ENCODE peak calls at places on chromosomes 2 and 18, in five cellular contexts. L is right cardiac atrium; T is GM23248; C is substantia nigra; U is effector memory CD4-positive, alpha-beta T cell. N is an unnamed sample.

GRCh38 chr2:221629478-221629877 is 57.4 kb upstream of the EPHA4 start:
- DNase-seq in L (no peak), T (peak), C (no peak), U (no peak), N (no peak)

GRCh38 chr18:47175895-47176575 is at the start of gene IER3IP1:
- DNase-seq in L (peak), T (peak), C (peak), U (peak), N (peak)

GRCh38 chr18:36394486-36394885 is 97.0 kb downstream of the FHOD3 start:
- DNase-seq in L (no peak), T (no peak), C (no peak), U (no peak), N (no peak)

GRCh38 chr2:42227491-42227890 is 58.3 kb downstream of the EML4 start:
- DNase-seq in L (no peak), T (no peak), C (no peak), U (no peak), N (no peak)

GRCh38 chr2:120703330-120703994 is 32.2 kb upstream of the GLI2 start:
- DNase-seq in L (no peak), T (peak), C (no peak), U (no peak), N (no peak)

GRCh38 chr2:29802976-29803375 is 118.4 kb downstream of the ALK start:
- DNase-seq in L (no peak), T (peak), C (no peak), U (no peak), N (no peak)

GRCh38 chr2:105789745-105790466 is 45.2 kb downstream of the NCK2 start:
- DNase-seq in L (no peak), T (peak), C (peak), U (peak), N (no peak)

GRCh38 chr2:118667964-118668363 is 179.5 kb downstream of the EN1 start:
- DNase-seq in L (no peak), T (peak), C (no peak), U (no peak), N (no peak)

GRCh38 chr18:49833804-49834203 is 20.5 kb upstream of the ACAA2 start:
- DNase-seq in L (no peak), T (no peak), C (no peak), U (no peak), N (no peak)

GRCh38 chr2:96116879-96117533 is 635 bp upstream of the ADRA2B start:
- DNase-seq in L (peak), T (peak), C (peak), U (peak), N (peak)

GRCh38 chr18:5295231-5295920 is at the start of gene ZBTB14:
- DNase-seq in L (peak), T (peak), C (peak), U (peak), N (peak)

DNA sequence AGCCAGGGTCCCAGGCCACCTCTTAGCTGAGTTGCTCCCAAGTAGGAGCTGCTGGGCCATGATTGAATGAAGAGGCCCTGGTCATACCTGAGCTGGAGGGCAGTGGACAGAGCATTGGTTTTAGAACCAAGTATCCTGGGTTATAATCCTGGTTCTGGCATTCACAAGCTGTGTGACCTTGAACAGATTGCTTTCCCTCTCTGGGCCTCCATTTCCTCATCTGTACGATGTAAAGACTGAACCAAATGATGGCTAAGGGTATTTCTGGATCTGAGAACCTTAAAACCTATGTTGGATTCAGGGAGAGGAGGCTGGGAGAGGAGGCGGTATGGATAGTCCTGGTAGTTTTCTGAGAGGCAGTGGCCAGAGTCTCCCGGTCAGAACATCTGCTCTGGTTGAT is 31.0 kb downstream of the KCNK3 start:
- DNase-seq in L (no peak), T (no peak), C (no peak), U (no peak), N (no peak)
- H3K27ac ChIP-seq in L (peak), T (peak), C (no peak), U (no peak), N (no peak)

GRCh38 chr2:39581866-39582265 is 83.9 kb upstream of the TMEM178A start:
- DNase-seq in L (no peak), T (no peak), C (no peak), U (no peak), N (no peak)

GRCh38 chr2:39587641-39588040 is 78.1 kb upstream of the TMEM178A start:
- DNase-seq in L (no peak), T (no peak), C (no peak), U (no peak), N (no peak)

GRCh38 chr2:39587168-39587567 is 78.5 kb upstream of the TMEM178A start:
- DNase-seq in L (no peak), T (no peak), C (no peak), U (no peak), N (no peak)

GRCh38 chr2:39583781-39584180 is 81.9 kb upstream of the TMEM178A start:
- DNase-seq in L (no peak), T (no peak), C (no peak), U (no peak), N (no peak)

DNA sequence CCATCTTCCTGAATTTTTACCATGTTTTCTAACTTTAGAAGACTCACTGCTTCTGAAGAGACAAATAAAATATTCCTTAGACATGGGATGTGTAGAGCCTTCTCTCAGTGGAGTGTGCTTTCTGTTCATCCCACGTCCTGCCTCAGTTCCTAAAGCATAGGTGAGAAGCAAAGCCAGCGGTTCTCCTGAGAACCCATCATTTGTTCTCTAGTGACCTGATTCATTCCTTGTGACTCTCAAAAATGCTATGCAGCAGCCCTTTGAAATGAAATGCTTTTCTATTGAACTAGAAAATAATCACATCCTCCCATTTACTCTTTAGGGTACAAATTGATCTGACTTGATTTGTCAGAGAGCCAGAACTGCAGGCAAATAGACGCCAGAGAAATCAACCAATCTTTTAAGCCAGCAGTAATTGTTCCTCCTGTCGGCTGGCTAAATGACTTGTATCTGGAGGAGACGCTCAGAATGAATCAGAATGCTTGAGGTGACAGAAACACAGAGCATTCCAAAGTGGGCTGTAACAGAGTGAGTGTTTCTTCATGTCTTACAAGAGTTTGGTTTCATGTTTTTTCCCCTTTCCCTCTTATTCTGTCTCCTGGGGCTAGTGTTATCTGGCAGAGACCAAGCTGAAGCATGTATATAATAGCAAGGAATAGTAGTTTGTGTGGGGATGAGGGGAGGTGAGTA is 81.3 kb upstream of the TMEM178A start:
- DNase-seq in L (no peak), T (peak), C (no peak), U (no peak), N (no peak)
- H3K27ac ChIP-seq in L (no peak), T (no peak), C (no peak), U (no peak), N (no peak)

GRCh38 chr2:219179601-219180465 is 1.8 kb downstream of the RETREG2 start:
- DNase-seq in L (no peak), T (no peak), C (no peak), U (no peak), N (no peak)
- H3K27ac ChIP-seq in L (no peak), T (no peak), C (no peak), U (no peak), N (no peak)

DNA sequence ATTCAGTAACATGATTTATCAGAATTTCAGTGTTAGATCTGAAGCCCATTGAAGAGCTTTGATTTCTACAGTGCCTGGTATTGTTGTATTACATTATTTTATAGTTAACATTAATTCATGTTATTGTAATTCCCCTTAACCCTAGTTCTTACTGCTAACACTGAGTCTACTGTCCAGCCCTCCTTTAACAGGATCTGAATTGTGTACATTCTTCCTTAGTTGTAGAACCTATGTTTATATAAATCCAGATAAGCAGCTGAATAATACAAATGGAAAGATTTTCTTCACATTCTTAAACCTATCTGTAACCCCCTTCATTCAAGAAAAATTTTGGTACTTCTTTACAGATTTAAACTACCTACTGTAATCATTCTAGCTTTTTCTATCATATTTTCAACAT is 14.7 kb downstream of the NDUFAF7 start:
- DNase-seq in L (no peak), T (no peak), C (no peak), U (no peak), N (no peak)
- H3K27ac ChIP-seq in L (no peak), T (no peak), C (no peak), U (no peak), N (no peak)

DNA sequence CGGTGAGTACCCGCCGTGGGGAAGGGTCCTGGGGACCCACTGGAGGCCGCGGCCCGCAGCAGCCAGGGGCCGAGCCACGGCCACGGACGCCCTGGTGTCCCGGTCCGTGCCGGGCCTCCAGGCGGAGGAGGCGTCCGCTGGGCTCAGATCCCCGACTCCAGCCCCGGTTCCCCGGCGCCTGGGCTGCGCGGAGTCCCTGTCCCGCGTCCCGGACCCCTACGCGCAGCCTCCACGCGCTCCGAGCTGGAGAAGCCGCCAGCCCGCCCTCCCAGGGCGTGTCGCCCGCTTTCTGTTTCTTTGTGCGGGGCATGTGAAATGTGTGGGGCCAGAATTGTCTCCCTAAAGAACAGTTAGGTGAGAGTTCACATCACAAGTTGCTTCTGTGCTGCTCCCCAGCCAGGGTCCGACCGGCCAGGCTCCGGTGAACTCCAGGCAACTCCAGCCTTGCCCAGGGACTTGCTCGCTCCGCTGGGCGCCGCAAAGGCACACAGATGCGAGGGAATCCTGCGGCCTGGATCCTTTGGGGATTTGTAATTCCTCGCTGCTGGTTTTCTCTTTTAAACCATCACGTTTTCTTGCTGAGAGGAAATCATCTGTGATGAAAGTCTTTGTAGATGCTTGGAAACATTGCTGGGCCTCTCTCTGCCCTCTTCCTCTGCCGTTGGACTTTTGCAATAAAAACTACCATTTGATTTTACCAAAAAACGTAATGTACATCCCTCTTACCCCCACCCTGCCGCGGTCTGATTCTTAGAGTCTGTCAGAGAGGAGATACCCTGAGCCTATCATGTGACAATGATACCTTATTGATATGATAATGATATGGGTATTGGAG is 570 bp downstream of the GYPC start:
- DNase-seq in L (peak), T (peak), C (no peak), U (no peak), N (peak)
- H3K27ac ChIP-seq in L (peak), T (peak), C (peak), U (peak), N (peak)

GRCh38 chr2:100995309-100996075 is 6.6 kb upstream of the RPL31 start:
- DNase-seq in L (peak), T (no peak), C (no peak), U (no peak), N (no peak)

GRCh38 chr2:101001713-101002561 is at the start of gene RPL31:
- DNase-seq in L (peak), T (peak), C (peak), U (peak), N (peak)

GRCh38 chr2:100998235-100998573 is 3.9 kb upstream of the RPL31 start:
- DNase-seq in L (no peak), T (peak), C (no peak), U (no peak), N (no peak)

GRCh38 chr2:100999995-101000394 is 2.1 kb upstream of the RPL31 start:
- DNase-seq in L (no peak), T (no peak), C (no peak), U (no peak), N (no peak)

DNA sequence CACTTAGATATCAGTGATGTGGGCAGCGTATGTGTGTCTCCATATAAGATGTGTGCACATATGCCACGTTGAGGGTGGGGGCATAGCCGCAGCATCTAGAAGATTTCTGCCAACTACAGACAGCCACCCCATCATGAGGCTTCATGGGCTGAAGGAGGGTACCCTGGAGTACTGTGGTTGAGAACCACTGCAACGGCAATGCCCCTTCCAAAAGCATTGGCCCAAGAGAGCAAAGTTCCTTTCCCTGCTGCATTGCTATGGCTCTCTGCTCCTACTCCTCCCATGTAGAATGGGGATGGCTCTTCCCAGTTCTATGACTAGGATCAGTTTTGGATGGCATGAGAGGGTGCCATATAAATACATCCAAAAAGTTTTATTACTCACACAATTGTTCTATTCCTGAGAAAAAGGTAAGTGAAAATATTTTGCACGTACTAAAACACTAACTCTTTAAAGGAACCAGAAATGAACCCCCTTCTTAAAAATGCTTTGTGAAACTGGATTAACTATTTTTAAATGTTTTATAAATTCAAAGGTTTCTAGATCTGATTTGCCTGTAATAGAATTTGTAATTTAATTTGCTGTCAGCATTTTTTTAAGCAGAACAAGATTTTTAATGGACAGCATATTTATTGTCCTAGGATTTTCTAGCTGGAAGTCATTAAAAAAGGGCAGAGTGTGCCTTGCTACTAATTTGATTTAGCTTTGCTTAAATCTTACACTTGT is 4.4 kb upstream of the RPL31 start:
- DNase-seq in L (peak), T (no peak), C (no peak), U (no peak), N (no peak)
- H3K27ac ChIP-seq in L (no peak), T (no peak), C (no peak), U (no peak), N (no peak)

N was measured in CD8-positive, alpha-beta T cell.